ENCODE peak calls at places on chromosomes 6 and 20, in nine cellular contexts. G is fibroblast of the aortic adventitia; J is NCI-H345; T is SW 1271; C is natural killer cell; X is B cell; W is progenitor cell of endocrine pancreas; H is stimulated activated CD8-positive, alpha-beta memory T cell treated with anti-CD3 and anti-CD28 coated beads, Interleukin-7, amount 100 ng/mL, for 1 hour; E is adrenal gland. D is an unnamed sample.

GRCh38 chr6:106677282-106677681 is 47.9 kb downstream of the QRSL1 start:
- DNase-seq in J (no peak), T (no peak), H (no peak), W (no peak), C (no peak), E (no peak), G (no peak), X (no peak), D (no peak)

GRCh38 chr20:50555687-50556086 is 45.5 kb downstream of the PTPN1 start:
- DNase-seq in T (no peak), E (no peak), C (no peak), H (no peak), W (no peak), X (no peak), J (no peak), G (no peak), D (no peak)

GRCh38 chr6:152170313-152170701 is 362.8 kb downstream of the ESR1 start:
- DNase-seq in W (no peak), X (no peak), G (no peak), H (no peak), T (no peak), E (no peak), J (no peak), C (no peak), D (no peak)

GRCh38 chr6:105892577-105893262 is 193.4 kb upstream of the PRDM1 start:
- DNase-seq in W (no peak), H (no peak), X (peak), C (no peak), J (no peak), E (no peak), T (no peak), G (no peak), D (no peak)

GRCh38 chr6:30820196-30820595 is 64.1 kb upstream of the DDR1 start:
- DNase-seq in X (no peak), G (peak), T (peak), W (no peak), J (no peak), E (peak), H (no peak), C (no peak), D (no peak)

GRCh38 chr6:145313041-145313855 is 422.1 kb downstream of the EPM2A start:
- DNase-seq in X (no peak), C (no peak), G (no peak), E (no peak), W (no peak), J (no peak), H (no peak), T (no peak), D (no peak)

GRCh38 chr20:24811020-24811419 is 138.0 kb upstream of the CST7 start:
- DNase-seq in C (no peak), E (no peak), J (no peak), T (no peak), H (no peak), G (no peak), W (no peak), X (no peak), D (no peak)

GRCh38 chr6:32931211-32931610 is 9.6 kb downstream of the HLA-DMB start:
- DNase-seq in H (no peak), W (no peak), C (no peak), T (no peak), G (no peak), X (no peak), J (no peak), E (peak), D (no peak)

GRCh38 chr6:1015819-1016218 is 296.1 kb upstream of the FOXQ1 start:
- DNase-seq in E (no peak), X (no peak), C (no peak), T (no peak), W (no peak), J (no peak), H (no peak), G (no peak), D (no peak)

GRCh38 chr20:52404676-52405075 is 213.1 kb upstream of the ZFP64 start:
- DNase-seq in J (no peak), X (no peak), T (no peak), H (no peak), E (no peak), C (no peak), W (no peak), G (no peak), D (no peak)

GRCh38 chr20:44089987-44090674 is 96.9 kb downstream of the JPH2 start:
- DNase-seq in G (peak), W (no peak), H (no peak), C (no peak), T (no peak), E (peak), J (no peak), X (peak), D (no peak)

GRCh38 chr20:45833883-45834796 is 541 bp downstream of the SNX21 start:
- DNase-seq in G (peak), J (peak), C (peak), E (peak), W (peak), T (peak), X (peak), H (no peak), D (no peak)

GRCh38 chr20:35988910-35989463 is 20.6 kb downstream of the CNBD2 start:
- DNase-seq in X (no peak), C (no peak), H (no peak), W (no peak), E (no peak), G (peak), J (no peak), T (no peak), D (no peak)

GRCh38 chr6:39490120-39490519 is 167.6 kb upstream of the KCNK16 start:
- DNase-seq in C (no peak), E (no peak), H (no peak), G (no peak), T (no peak), W (no peak), X (no peak), J (no peak), D (no peak)

GRCh38 chr6:25253371-25253770 is 25.8 kb upstream of the CARMIL1 start:
- DNase-seq in W (no peak), E (no peak), X (no peak), T (no peak), C (no peak), J (peak), G (no peak), H (no peak), D (peak)

GRCh38 chr6:90701146-90701781 is 114.4 kb upstream of the MAP3K7 start:
- DNase-seq in E (no peak), G (no peak), H (no peak), C (no peak), J (peak), T (no peak), W (no peak), X (peak), D (peak)

GRCh38 chr6:122652431-122652830 is 42.2 kb downstream of the PKIB start:
- DNase-seq in H (no peak), X (no peak), C (no peak), J (no peak), W (no peak), E (no peak), T (no peak), G (peak), D (no peak)

GRCh38 chr20:44302026-44302669 is 8.9 kb downstream of the FITM2 start:
- DNase-seq in T (no peak), C (no peak), W (no peak), X (no peak), E (no peak), H (no peak), G (no peak), J (peak), D (peak)

GRCh38 chr6:134216304-134217029 is 101.4 kb downstream of the SGK1 start:
- DNase-seq in E (no peak), H (no peak), T (no peak), J (no peak), C (no peak), X (peak), G (no peak), W (no peak), D (no peak)

GRCh38 chr20:58544891-58545290 is 29.7 kb upstream of the APCDD1L start:
- DNase-seq in G (no peak), W (no peak), T (no peak), H (no peak), X (no peak), E (no peak), J (no peak), C (no peak), D (no peak)

GRCh38 chr6:142935553-142936517 is 9.1 kb downstream of the HIVEP2 start:
- DNase-seq in T (no peak), G (no peak), X (peak), W (no peak), J (no peak), C (peak), H (no peak), E (no peak), D (no peak)

GRCh38 chr6:43665376-43665775 is 20.5 kb downstream of the RSPH9 start:
- DNase-seq in X (no peak), H (no peak), W (no peak), C (no peak), E (no peak), J (no peak), T (peak), G (no peak), D (no peak)

GRCh38 chr6:161439093-161439492 is 165.2 kb upstream of the AGPAT4 start:
- DNase-seq in C (no peak), E (peak), X (no peak), J (no peak), W (no peak), H (no peak), T (no peak), G (peak), D (peak)

GRCh38 chr6:16730720-16731502 is 30.3 kb downstream of the ATXN1 start:
- DNase-seq in X (no peak), T (no peak), J (no peak), W (no peak), G (no peak), C (no peak), H (no peak), E (no peak), D (no peak)

GRCh38 chr6:6892706-6893601 is 214.8 kb upstream of the RREB1 start:
- DNase-seq in T (no peak), X (no peak), G (no peak), J (no peak), W (no peak), H (no peak), E (peak), C (no peak), D (no peak)

GRCh38 chr6:35778437-35778836 is 2.0 kb downstream of the CLPSL2 start:
- DNase-seq in W (no peak), H (no peak), T (no peak), J (no peak), E (no peak), C (no peak), X (no peak), G (no peak), D (no peak)

GRCh38 chr20:35360033-35360432 is 51.7 kb downstream of the UQCC1 start:
- DNase-seq in C (no peak), X (no peak), W (no peak), H (no peak), J (peak), T (no peak), E (no peak), G (no peak), D (no peak)

GRCh38 chr20:61263084-61263695 is 11.1 kb downstream of the CDH4 start:
- DNase-seq in C (peak), H (no peak), X (no peak), E (peak), W (peak), J (no peak), G (peak), T (no peak), D (no peak)

GRCh38 chr20:57290178-57290484 is 23.7 kb upstream of the BMP7 start:
- DNase-seq in C (no peak), J (no peak), H (no peak), T (no peak), E (no peak), W (no peak), G (no peak), X (no peak), D (no peak)

D was measured in DMS153.